ENCODE peak calls at places on chromosome X, in eight cellular contexts. Q is HEK293T; V is left lung; Y is mucosa of descending colon; D is CD8-positive, alpha-beta memory T cell; B is endothelial cell; U is GM03348; A is iris pigment epithelial cell. S is an unnamed sample.
A peak's percentile ranks its signal among the peaks of the same experiment; 100 is the strongest.

GRCh38 chrX:149518236-149518635 is 13.1 kb upstream of the IDS start:
- DNase-seq in Q (no peak), V (no peak), Y (no peak), D (no peak), B (no peak), U (no peak), A (no peak), S (no peak)

GRCh38 chrX:318068-318738 is 393 bp downstream of the GTPBP6 start:
- DNase-seq in Q (peak; percentile 89), V (peak; percentile 98), Y (peak; percentile 98), D (peak; percentile 97), B (peak; percentile 93), U (peak; percentile 96), A (peak; percentile 99), S (no peak)

GRCh38 chrX:101081257-101081656 is 2.6 kb downstream of the TMEM35A start:
- DNase-seq in Q (no peak), V (no peak), Y (no peak), D (no peak), B (no peak), U (no peak), A (no peak), S (no peak)

GRCh38 chrX:131830400-131831184 is 192.5 kb upstream of the STK26 start:
- DNase-seq in Q (peak; percentile 84), V (peak; percentile 64), Y (no peak), D (peak; percentile 65), B (peak; percentile 76), U (peak; percentile 19), A (peak; percentile 43), S (peak; percentile 0)

GRCh38 chrX:24955372-24955771 is 60.4 kb downstream of the ARX start:
- DNase-seq in Q (no peak), V (no peak), Y (no peak), D (no peak), B (no peak), U (no peak), A (no peak), S (no peak)

GRCh38 chrX:102599084-102599949 is at the start of gene ARMCX5:
- DNase-seq in Q (peak; percentile 72), V (peak; percentile 78), Y (peak; percentile 72), D (peak; percentile 78), B (peak; percentile 56), U (peak; percentile 69), A (peak; percentile 89), S (peak; percentile 88)

GRCh38 chrX:151393514-151393913 is 3.5 kb upstream of the VMA21 start:
- DNase-seq in Q (no peak), V (no peak), Y (no peak), D (peak; percentile 77), B (no peak), U (no peak), A (no peak), S (peak; percentile 29)

GRCh38 chrX:48498374-48498809 is 10.4 kb upstream of the PORCN start:
- DNase-seq in Q (no peak), V (no peak), Y (no peak), D (no peak), B (no peak), U (peak; percentile 63), A (peak; percentile 59), S (no peak)

GRCh38 chrX:48480583-48480982 is 4.6 kb downstream of the FTSJ1 start:
- DNase-seq in Q (no peak), V (no peak), Y (no peak), D (no peak), B (no peak), U (no peak), A (no peak), S (no peak)

GRCh38 chrX:120672389-120672788 is 42.5 kb upstream of the C1GALT1C1 start:
- DNase-seq in Q (no peak), V (no peak), Y (no peak), D (no peak), B (no peak), U (peak; percentile 27), A (peak; percentile 97), S (no peak)

GRCh38 chrX:9141496-9141895 is 107.6 kb upstream of the FAM9B start:
- DNase-seq in Q (no peak), V (no peak), Y (no peak), D (no peak), B (no peak), U (peak; percentile 13), A (peak; percentile 48), S (no peak)

GRCh38 chrX:56728752-56729151 is 291 bp upstream of the NBDY start:
- DNase-seq in Q (no peak), V (no peak), Y (no peak), D (no peak), B (no peak), U (no peak), A (peak; percentile 26), S (no peak)

GRCh38 chrX:81259714-81260395 is 58.0 kb downstream of the SH3BGRL start:
- DNase-seq in Q (no peak), V (no peak), Y (no peak), D (no peak), B (no peak), U (peak; percentile 7), A (peak; percentile 35), S (no peak)

GRCh38 chrX:68534696-68535095 is 35.8 kb downstream of the YIPF6 start:
- DNase-seq in Q (no peak), V (no peak), Y (no peak), D (no peak), B (no peak), U (no peak), A (peak; percentile 3), S (no peak)

GRCh38 chrX:73850124-73851013 is 287.4 kb downstream of the CHIC1 start:
- DNase-seq in Q (peak; percentile 61), V (peak; percentile 47), Y (peak; percentile 59), D (peak; percentile 17), B (peak; percentile 7), U (peak; percentile 22), A (peak; percentile 47), S (no peak)

GRCh38 chrX:129697204-129697829 is 41.5 kb upstream of the XPNPEP2 start:
- DNase-seq in Q (no peak), V (no peak), Y (no peak), D (no peak), B (no peak), U (no peak), A (no peak), S (no peak)

GRCh38 chrX:86148024-86148511 is at the start of gene DACH2:
- DNase-seq in Q (peak; percentile 80), V (peak; percentile 78), Y (peak; percentile 59), D (peak; percentile 4), B (peak; percentile 76), U (peak; percentile 83), A (peak; percentile 79), S (peak; percentile 65)

GRCh38 chrX:30620980-30621716 is 32.1 kb upstream of the GK start:
- DNase-seq in Q (no peak), V (no peak), Y (no peak), D (no peak), B (no peak), U (peak; percentile 83), A (peak; percentile 92), S (no peak)

GRCh38 chrX:38898261-38898660 is 97.0 kb downstream of the MID1IP1 start:
- DNase-seq in Q (no peak), V (no peak), Y (no peak), D (no peak), B (no peak), U (no peak), A (no peak), S (no peak)

GRCh38 chrX:2351999-2352995 is 148.5 kb downstream of the DHRSX start:
- DNase-seq in Q (no peak), V (no peak), Y (no peak), D (no peak), B (no peak), U (peak; percentile 82), A (peak; percentile 93), S (no peak)

GRCh38 chrX:55919367-55920221 is 202.0 kb downstream of the RRAGB start:
- DNase-seq in Q (no peak), V (no peak), Y (peak; percentile 57), D (no peak), B (no peak), U (no peak), A (no peak), S (no peak)